ENCODE peak calls at places on chromosomes 7 and 10, in six cellular contexts. One of them, this sample, is unnamed.

GRCh38 chr7:141097430-141097829 is 23.6 kb downstream of the TMEM178B start:
- DNase-seq in activated CD8-positive, alpha-beta T cell treated with anti-CD3 and anti-CD28 coated beads for 36 hours: peak; percentile 3
- DNase-seq in posterior cingulate gyrus: no peak
- DNase-seq in HTR-8/SVneo: no peak
- DNase-seq in hypothalamus: no peak
- DNase-seq in Calu3: no peak
- DNase-seq in this sample: no peak

GRCh38 chr7:48875300-48875916 is 48.9 kb upstream of the CDC14C start:
- DNase-seq in hypothalamus: peak; percentile 35
- DNase-seq in activated CD8-positive, alpha-beta T cell treated with anti-CD3 and anti-CD28 coated beads for 36 hours: peak; percentile 8
- DNase-seq in HTR-8/SVneo: no peak
- DNase-seq in Calu3: peak; percentile 71
- DNase-seq in posterior cingulate gyrus: peak; percentile 64
- DNase-seq in this sample: peak; percentile 48

GRCh38 chr7:116598278-116598677 is 73.4 kb downstream of the CAV1 start:
- DNase-seq in Calu3: peak; percentile 13
- DNase-seq in HTR-8/SVneo: no peak
- DNase-seq in activated CD8-positive, alpha-beta T cell treated with anti-CD3 and anti-CD28 coated beads for 36 hours: no peak
- DNase-seq in hypothalamus: peak; percentile 14
- DNase-seq in posterior cingulate gyrus: peak; percentile 55
- DNase-seq in this sample: peak; percentile 30

GRCh38 chr10:133010095-133010837 is 67.9 kb upstream of the CFAP46 start:
- DNase-seq in activated CD8-positive, alpha-beta T cell treated with anti-CD3 and anti-CD28 coated beads for 36 hours: no peak
- DNase-seq in Calu3: no peak
- DNase-seq in posterior cingulate gyrus: no peak
- DNase-seq in hypothalamus: no peak
- DNase-seq in HTR-8/SVneo: peak; percentile 7
- DNase-seq in this sample: no peak

GRCh38 chr7:41472427-41473125 is 230.3 kb downstream of the INHBA start:
- DNase-seq in activated CD8-positive, alpha-beta T cell treated with anti-CD3 and anti-CD28 coated beads for 36 hours: no peak
- DNase-seq in posterior cingulate gyrus: no peak
- DNase-seq in HTR-8/SVneo: no peak
- DNase-seq in hypothalamus: no peak
- DNase-seq in Calu3: no peak
- DNase-seq in this sample: no peak

GRCh38 chr7:143188994-143189393 is 5.8 kb downstream of the TAS2R39 start:
- DNase-seq in Calu3: no peak
- DNase-seq in activated CD8-positive, alpha-beta T cell treated with anti-CD3 and anti-CD28 coated beads for 36 hours: no peak
- DNase-seq in HTR-8/SVneo: no peak
- DNase-seq in hypothalamus: no peak
- DNase-seq in posterior cingulate gyrus: no peak
- DNase-seq in this sample: no peak

GRCh38 chr7:6576024-6576866 is 1.0 kb upstream of the ZDHHC4 start:
- DNase-seq in Calu3: peak; percentile 22
- DNase-seq in hypothalamus: no peak
- DNase-seq in HTR-8/SVneo: no peak
- DNase-seq in posterior cingulate gyrus: no peak
- DNase-seq in activated CD8-positive, alpha-beta T cell treated with anti-CD3 and anti-CD28 coated beads for 36 hours: peak; percentile 40
- DNase-seq in this sample: no peak

GRCh38 chr10:101481256-101481655 is 106.8 kb downstream of the POLL start:
- DNase-seq in posterior cingulate gyrus: no peak
- DNase-seq in hypothalamus: no peak
- DNase-seq in HTR-8/SVneo: no peak
- DNase-seq in activated CD8-positive, alpha-beta T cell treated with anti-CD3 and anti-CD28 coated beads for 36 hours: no peak
- DNase-seq in Calu3: no peak
- DNase-seq in this sample: no peak

GRCh38 chr7:50868426-50869100 is 85.9 kb upstream of the GRB10 start:
- DNase-seq in activated CD8-positive, alpha-beta T cell treated with anti-CD3 and anti-CD28 coated beads for 36 hours: no peak
- DNase-seq in posterior cingulate gyrus: no peak
- DNase-seq in Calu3: peak; percentile 42
- DNase-seq in hypothalamus: no peak
- DNase-seq in HTR-8/SVneo: no peak
- DNase-seq in this sample: peak; percentile 53

This sample was measured in A549.